ENCODE peak calls at places on chromosome 14, in six cellular contexts. Q is activated CD8-positive, alpha-beta T cell treated with anti-CD3 and anti-CD28 coated beads for 36 hours; E is fibroblast of mammary gland; A is AG10803; O is CD8-positive, alpha-beta T cell; K is upper lobe of left lung. W is an unnamed sample.

GRCh38 chr14:30194769-30195168 is 267.1 kb upstream of the PRKD1 start:
- DNase-seq in O (no peak), A (peak), E (peak), Q (no peak), K (no peak), W (no peak)

GRCh38 chr14:31166271-31166561 is 41.4 kb downstream of the HECTD1 start:
- DNase-seq in K (no peak), O (no peak), A (no peak), Q (no peak), E (no peak), W (no peak)

GRCh38 chr14:68718033-68718725 is 74.7 kb downstream of the ZFP36L1 start:
- DNase-seq in E (no peak), K (no peak), Q (peak), O (no peak), A (no peak), W (no peak)

GRCh38 chr14:63091394-63091996 is 46.2 kb upstream of the KCNH5 start:
- DNase-seq in O (no peak), A (no peak), K (no peak), E (no peak), Q (no peak), W (no peak)

GRCh38 chr14:92154283-92154942 is 32.6 kb downstream of the CPSF2 start:
- DNase-seq in K (no peak), O (no peak), Q (no peak), E (peak), A (peak), W (no peak)

GRCh38 chr14:55433880-55434804 is 6.3 kb downstream of the TBPL2 start:
- DNase-seq in O (no peak), E (no peak), Q (peak), K (no peak), A (no peak), W (no peak)

GRCh38 chr14:68822132-68822651 is 29.3 kb upstream of the ZFP36L1 start:
- DNase-seq in A (no peak), O (no peak), Q (peak), K (no peak), E (no peak), W (no peak)

GRCh38 chr14:92135269-92135668 is 13.5 kb downstream of the CPSF2 start:
- DNase-seq in E (peak), Q (no peak), K (no peak), O (no peak), A (peak), W (no peak)

GRCh38 chr14:69542311-69542710 is 32.4 kb downstream of the CCDC177 start:
- DNase-seq in K (no peak), E (no peak), A (no peak), O (no peak), Q (no peak), W (no peak)

GRCh38 chr14:22986508-22987054 is 4.2 kb upstream of the AJUBA start:
- DNase-seq in Q (peak), E (peak), A (peak), K (peak), O (peak), W (peak)
- TF ChIP-seq CTCF in Q (peak), E (peak), A (peak), K (peak), O (peak), W (peak)

DNA sequence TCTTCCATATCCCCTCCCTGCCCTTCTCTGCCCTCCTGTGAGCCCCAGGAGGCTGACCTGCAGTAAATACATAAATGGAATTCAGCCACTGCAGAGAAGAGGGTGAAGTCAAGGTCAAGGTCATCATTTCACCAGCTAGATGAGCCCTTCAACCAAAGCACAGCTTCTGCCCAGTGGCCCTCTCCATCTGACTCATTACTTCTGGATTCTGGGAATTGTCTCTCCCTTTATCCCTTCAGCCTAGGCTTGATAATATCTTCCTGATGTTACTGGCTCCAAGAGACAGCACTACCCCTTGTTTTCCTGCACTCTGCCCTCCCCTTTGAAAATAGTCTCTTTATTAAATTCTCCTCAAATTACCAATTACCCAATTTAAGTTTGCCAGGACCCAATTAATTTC is 64.5 kb downstream of the TTC9 start:
- DNase-seq in K (no peak), E (no peak), A (peak), Q (no peak), O (no peak), W (no peak)
- TF ChIP-seq CTCF in K (no peak), E (no peak), A (no peak), Q (no peak), O (no peak), W (no peak)

GRCh38 chr14:23005861-23006534 is 3.9 kb downstream of the C14orf93 start:
- DNase-seq in O (no peak), K (no peak), A (no peak), Q (no peak), E (no peak), W (no peak)

GRCh38 chr14:23009483-23009938 is 432 bp downstream of the C14orf93 start:
- DNase-seq in O (no peak), K (no peak), A (no peak), Q (no peak), E (no peak), W (no peak)

GRCh38 chr14:23008836-23009235 is 1.1 kb downstream of the C14orf93 start:
- DNase-seq in A (no peak), Q (no peak), K (no peak), E (peak), O (no peak), W (no peak)

GRCh38 chr14:23005451-23005850 is 4.5 kb downstream of the C14orf93 start:
- DNase-seq in O (no peak), E (no peak), Q (no peak), A (no peak), K (no peak), W (no peak)

GRCh38 chr14:23006544-23007419 is 3.2 kb downstream of the C14orf93 start:
- DNase-seq in E (peak), A (peak), O (peak), Q (peak), K (peak), W (peak)
- TF ChIP-seq CTCF in E (peak), A (peak), O (no peak), Q (peak), K (peak), W (no peak)

GRCh38 chr14:22865424-22866215 is 5.9 kb upstream of the LRP10 start:
- DNase-seq in A (no peak), O (no peak), K (no peak), E (no peak), Q (peak), W (no peak)
- TF ChIP-seq CTCF in A (peak), O (no peak), K (no peak), E (peak), Q (peak), W (no peak)

GRCh38 chr14:105168093-105168420 is 519 bp downstream of the JAG2 start:
- DNase-seq in A (no peak), Q (no peak), K (no peak), E (no peak), O (no peak), W (no peak)

GRCh38 chr14:105167303-105168092 is 1.1 kb downstream of the JAG2 start:
- DNase-seq in K (no peak), Q (no peak), A (no peak), E (no peak), O (no peak), W (no peak)

GRCh38 chr14:105169776-105170655 is 1.4 kb upstream of the JAG2 start:
- DNase-seq in O (no peak), Q (no peak), E (no peak), K (no peak), A (no peak), W (no peak)

GRCh38 chr14:105168979-105169507 is 467 bp upstream of the JAG2 start:
- DNase-seq in K (no peak), O (peak), E (no peak), A (no peak), Q (peak), W (peak)

DNA sequence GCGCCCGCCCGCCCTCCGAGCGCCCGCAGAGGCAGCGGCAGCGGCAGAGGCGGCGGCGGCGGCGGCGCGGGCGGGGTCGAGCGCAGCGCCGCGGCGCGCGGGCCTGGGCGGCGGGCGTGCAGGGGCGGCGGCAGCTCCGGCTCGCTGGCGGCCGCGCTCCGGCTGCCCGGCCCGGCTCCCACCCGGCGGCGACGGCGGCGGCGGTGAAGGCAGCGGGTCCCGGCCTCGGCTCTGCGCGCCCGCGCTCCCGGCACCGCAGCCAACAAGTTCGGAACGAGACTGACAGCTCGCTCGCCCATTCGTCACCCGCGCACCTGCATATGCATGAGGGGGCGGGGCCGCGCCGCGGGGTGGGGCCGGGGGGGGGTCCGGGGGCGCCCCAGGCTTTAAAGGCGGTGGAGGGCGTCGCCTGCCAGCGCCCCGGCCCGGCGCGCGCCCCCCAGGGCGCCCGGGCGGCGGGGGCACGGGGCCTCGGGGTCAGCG is at the start of gene JAG2:
- DNase-seq in K (peak), Q (peak), E (no peak), A (no peak), O (peak), W (no peak)
- TF ChIP-seq CTCF in K (no peak), Q (no peak), E (no peak), A (no peak), O (no peak), W (no peak)

DNA sequence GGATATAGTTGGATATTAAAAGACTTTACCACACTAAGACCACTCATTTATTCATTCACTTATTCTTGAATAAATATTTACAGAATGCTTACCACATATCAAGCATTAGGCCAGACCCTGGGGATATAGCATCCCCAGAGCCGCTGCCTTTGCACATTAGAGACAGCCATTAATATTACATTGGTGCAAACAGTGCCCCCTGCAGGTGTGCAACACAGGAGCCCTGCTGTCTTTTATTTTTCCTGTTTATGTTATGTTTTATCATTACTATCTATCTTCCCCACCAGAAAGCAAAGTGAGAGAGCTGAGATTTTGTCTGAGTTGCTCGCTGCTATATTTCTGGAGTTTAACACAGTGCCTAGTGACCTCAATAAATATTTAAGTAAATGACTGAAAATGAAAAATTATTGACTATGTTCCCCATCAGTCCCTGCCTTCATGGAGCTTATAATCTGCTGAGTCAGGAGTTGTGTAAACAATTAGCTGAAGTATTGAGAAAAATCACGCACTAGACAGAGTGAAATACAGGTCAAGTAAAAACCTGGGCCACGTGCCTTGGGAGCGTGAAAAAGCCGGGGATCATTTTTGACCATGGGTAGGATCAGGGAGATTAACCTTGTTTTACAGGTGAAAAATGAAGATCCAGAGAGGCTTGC is 301.6 kb downstream of the PCNX1 start:
- DNase-seq in O (no peak), A (no peak), K (no peak), E (no peak), Q (peak), W (no peak)
- TF ChIP-seq CTCF in O (no peak), A (no peak), K (no peak), E (peak), Q (no peak), W (no peak)

GRCh38 chr14:103296987-103297386 is 37.0 kb upstream of the EIF5 start:
- DNase-seq in A (no peak), O (no peak), E (no peak), K (no peak), Q (no peak), W (no peak)
- TF ChIP-seq CTCF in A (peak), O (no peak), E (no peak), K (no peak), Q (no peak), W (no peak)

DNA sequence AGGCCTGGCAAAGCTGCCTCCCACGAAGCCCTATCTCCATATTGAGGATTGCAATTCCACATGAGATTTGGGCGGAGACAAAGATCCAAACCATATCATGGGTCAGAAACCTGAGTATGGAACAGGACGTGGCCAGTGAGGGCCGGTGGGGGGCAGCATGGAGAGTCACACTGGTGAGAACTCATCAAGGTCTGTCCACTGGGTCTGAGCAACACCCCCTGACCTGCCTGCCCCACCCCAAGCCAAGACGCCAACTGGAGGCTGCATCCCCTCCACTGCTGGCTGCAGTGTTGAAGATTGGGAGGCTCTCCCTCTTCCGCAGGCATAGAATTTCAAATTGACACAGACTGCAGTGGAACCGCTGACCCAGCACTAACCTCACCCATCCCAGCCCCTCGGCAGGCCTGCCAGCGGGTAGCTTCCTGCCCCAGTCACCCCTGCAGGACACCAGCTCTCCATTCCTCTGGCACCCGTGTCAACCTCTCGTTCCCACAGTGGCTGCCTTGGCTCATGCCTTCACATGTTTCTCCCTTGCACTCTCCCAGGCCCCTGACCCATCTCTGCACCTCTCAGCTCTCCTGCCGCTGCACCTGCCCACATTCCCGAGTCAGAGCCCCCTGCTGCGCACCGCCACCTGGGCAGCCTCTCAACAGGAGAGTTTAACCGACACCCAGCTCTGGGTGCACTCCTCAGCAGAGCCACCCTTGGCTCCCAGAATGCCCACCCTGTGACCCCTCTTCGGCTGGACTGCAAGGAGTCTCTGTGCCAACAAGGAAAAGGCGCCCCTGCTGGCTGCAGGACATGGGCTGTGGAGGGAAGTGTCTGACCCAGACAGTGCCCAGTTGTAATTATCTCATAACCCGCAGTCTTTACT is 45.2 kb upstream of the PPP2R5C start:
- DNase-seq in O (no peak), Q (no peak), A (no peak), E (no peak), K (peak), W (no peak)
- TF ChIP-seq CTCF in O (no peak), Q (no peak), A (no peak), E (no peak), K (no peak), W (no peak)

GRCh38 chr14:22691171-22691570 is 47.0 kb upstream of the OR6J1 start:
- DNase-seq in K (no peak), E (peak), A (peak), O (no peak), Q (no peak), W (no peak)
- TF ChIP-seq CTCF in K (no peak), E (no peak), A (no peak), O (no peak), Q (no peak), W (no peak)

GRCh38 chr14:74954232-74954946 is 1.0 kb downstream of the PGF start:
- DNase-seq in O (no peak), E (no peak), Q (no peak), K (no peak), A (no peak), W (peak)
- TF ChIP-seq CTCF in O (no peak), E (no peak), Q (no peak), K (no peak), A (no peak), W (no peak)

W was measured in mesothelial cell of epicardium.